ENCODE peak calls at places on chromosomes 16 and 17, in six cellular contexts. I is psoas muscle, Y is H9, Z is SJCRH30, T is heart right ventricle, O is pancreas. V is an unnamed sample.
A peak's percentile ranks its signal among the peaks of the same experiment; 100 is the strongest.

GRCh38 chr17:49703557-49704277 is 4.0 kb downstream of the SLC35B1 start:
- DNase-seq in T (no peak), I (no peak), O (no peak), Y (peak; percentile 54), Z (no peak), V (no peak)

GRCh38 chr17:42660692-42661345 is 1.7 kb downstream of the TUBG2 start:
- DNase-seq in Y (no peak), O (no peak), Z (no peak), I (no peak), T (no peak), V (peak; percentile 38)

GRCh38 chr17:75366432-75366831 is 39.0 kb downstream of the GRB2 start:
- DNase-seq in Z (no peak), I (no peak), O (peak; percentile 32), Y (no peak), T (no peak), V (no peak)

GRCh38 chr16:58654456-58655214 is 25.0 kb upstream of the CNOT1 start:
- DNase-seq in O (no peak), T (no peak), Z (no peak), Y (no peak), I (no peak), V (no peak)

GRCh38 chr17:8679136-8679535 is 48.6 kb upstream of the MYH10 start:
- DNase-seq in O (no peak), I (no peak), Z (no peak), Y (no peak), T (no peak), V (no peak)

GRCh38 chr17:8173056-8173870 is 2.9 kb downstream of the TMEM107 start:
- DNase-seq in Y (peak; percentile 94), O (peak; percentile 62), T (peak; percentile 88), I (peak; percentile 67), Z (peak; percentile 82), V (peak; percentile 87)

GRCh38 chr17:50575581-50576210 is 15.2 kb downstream of the CACNA1G start:
- DNase-seq in I (no peak), Z (no peak), O (no peak), T (no peak), Y (peak; percentile 68), V (no peak)

GRCh38 chr16:56985288-56985961 is 3.9 kb upstream of the NLRC5 start:
- DNase-seq in Y (no peak), T (peak; percentile 65), O (no peak), I (peak; percentile 76), Z (peak; percentile 44), V (peak; percentile 89)

GRCh38 chr17:19724501-19725420 is 8.4 kb upstream of the SLC47A2 start:
- DNase-seq in T (peak; percentile 34), O (peak; percentile 47), Z (no peak), Y (peak; percentile 28), I (peak; percentile 75), V (peak; percentile 89)

GRCh38 chr16:58176608-58177346 is 21.1 kb downstream of the CSNK2A2 start:
- DNase-seq in T (no peak), I (no peak), Y (no peak), O (no peak), Z (no peak), V (no peak)

GRCh38 chr16:81510016-81510415 is 65.4 kb downstream of the CMIP start:
- DNase-seq in O (no peak), T (no peak), Z (no peak), Y (no peak), I (no peak), V (no peak)

GRCh38 chr17:44935116-44935515 is 12.5 kb downstream of the KIF18B start:
- DNase-seq in T (no peak), I (no peak), O (no peak), Z (no peak), Y (peak; percentile 21), V (peak; percentile 44)

GRCh38 chr17:36544320-36545092 is at the start of gene GGNBP2:
- DNase-seq in Y (peak; percentile 96), O (peak; percentile 94), T (peak; percentile 96), Z (peak; percentile 95), I (peak; percentile 95), V (peak; percentile 96)

GRCh38 chr17:74712756-74713155 is at the start of gene CD300LF:
- DNase-seq in Z (no peak), I (peak; percentile 27), T (peak; percentile 11), O (no peak), Y (no peak), V (no peak)

GRCh38 chr17:6831662-6832263 is at the start of gene TEKT1:
- DNase-seq in T (peak; percentile 79), O (peak; percentile 84), Z (no peak), I (peak; percentile 62), Y (peak; percentile 98), V (peak; percentile 73)

GRCh38 chr17:81512984-81513668 is 527 bp upstream of the ACTG1 start:
- DNase-seq in T (peak; percentile 74), Y (peak; percentile 90), O (peak; percentile 77), Z (peak; percentile 91), I (peak; percentile 70), V (peak; percentile 88)

GRCh38 chr16:68636064-68636551 is 9.0 kb upstream of the CDH3 start:
- DNase-seq in Z (no peak), Y (no peak), O (no peak), T (no peak), I (no peak), V (no peak)

GRCh38 chr17:45221081-45221996 is at the start of gene FMNL1:
- DNase-seq in I (peak; percentile 53), Z (no peak), O (no peak), Y (no peak), T (peak; percentile 57), V (peak; percentile 76)

GRCh38 chr16:27982184-27982583 is 81.3 kb downstream of the GSG1L start:
- DNase-seq in I (no peak), Y (no peak), T (no peak), Z (peak; percentile 9), O (no peak), V (no peak)

DNA sequence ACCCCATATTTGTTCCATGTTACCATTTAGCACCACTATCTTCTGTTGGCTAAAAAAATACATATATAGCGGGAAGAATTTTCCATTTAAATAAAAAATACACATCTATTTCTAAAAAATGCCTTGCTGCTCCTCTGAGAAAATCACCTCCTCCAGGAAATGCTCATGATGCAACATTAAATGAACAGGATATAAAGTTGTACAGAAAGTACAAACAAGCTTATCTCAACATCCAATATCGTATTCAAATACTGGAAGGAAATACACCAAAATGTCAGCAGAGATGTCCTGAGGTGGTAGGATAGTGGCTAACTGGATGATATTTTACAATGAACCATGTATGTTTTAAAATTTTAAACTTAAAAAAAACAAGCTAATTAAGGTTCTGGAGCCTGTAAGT is 21.3 kb downstream of the GNA13 start:
- DNase-seq in Y (no peak), O (no peak), T (no peak), I (no peak), Z (no peak), V (no peak)
- H3K27ac ChIP-seq in Y (no peak overlapping the region), O (no peak overlapping the region), T (no peak overlapping the region), I (no peak overlapping the region), Z (no peak overlapping the region), V (no peak overlapping the region)

DNA sequence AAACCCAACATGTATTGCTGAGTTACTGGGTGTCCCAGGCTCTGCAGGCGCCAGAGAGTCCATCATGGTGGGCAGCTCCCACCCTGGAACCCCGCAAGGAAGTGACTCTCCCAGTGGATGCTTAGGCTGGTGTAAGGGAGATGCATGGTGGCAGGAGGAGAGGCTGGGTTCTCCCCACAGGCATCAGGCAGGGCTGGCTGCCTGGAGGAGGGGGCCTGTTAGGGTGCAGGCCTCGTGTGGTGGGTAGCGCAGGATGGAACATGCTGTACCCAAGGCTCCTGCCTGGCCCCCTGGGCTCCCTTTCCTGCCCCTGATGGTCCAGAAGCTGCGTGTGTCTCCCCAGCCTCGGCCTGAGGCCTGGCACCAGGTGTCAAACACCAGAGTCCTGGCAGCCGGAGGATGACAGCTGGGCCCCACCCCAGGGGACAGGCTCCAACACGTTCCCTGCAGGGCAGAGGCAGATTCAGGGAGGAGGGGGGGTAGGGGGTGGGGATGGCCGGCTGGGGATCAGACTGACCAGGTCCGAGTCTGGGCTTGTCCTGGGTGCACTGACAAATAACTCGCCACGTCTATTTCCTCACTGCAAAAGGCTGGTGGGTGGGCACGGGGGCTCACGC is 40.2 kb upstream of the CIBAR2 start:
- DNase-seq in O (no peak), T (no peak), Z (peak; percentile 90), I (peak; percentile 75), Y (no peak), V (no peak)
- H3K27ac ChIP-seq in O (no peak overlapping the region), T (peak overlapping the region; percentile 21), Z (peak overlapping the region; percentile 86), I (peak overlapping the region; percentile 97), Y (no peak overlapping the region), V (peak overlapping the region; percentile 71)

GRCh38 chr16:1998360-1998835 is 8.6 kb downstream of the SYNGR3 start:
- DNase-seq in Y (no peak), I (no peak), Z (no peak), T (no peak), O (no peak), V (no peak)
- H3K27ac ChIP-seq in Y (no peak overlapping the region), I (peak overlapping the region; percentile 63), Z (no peak overlapping the region), T (no peak overlapping the region), O (no peak overlapping the region), V (no peak overlapping the region)

DNA sequence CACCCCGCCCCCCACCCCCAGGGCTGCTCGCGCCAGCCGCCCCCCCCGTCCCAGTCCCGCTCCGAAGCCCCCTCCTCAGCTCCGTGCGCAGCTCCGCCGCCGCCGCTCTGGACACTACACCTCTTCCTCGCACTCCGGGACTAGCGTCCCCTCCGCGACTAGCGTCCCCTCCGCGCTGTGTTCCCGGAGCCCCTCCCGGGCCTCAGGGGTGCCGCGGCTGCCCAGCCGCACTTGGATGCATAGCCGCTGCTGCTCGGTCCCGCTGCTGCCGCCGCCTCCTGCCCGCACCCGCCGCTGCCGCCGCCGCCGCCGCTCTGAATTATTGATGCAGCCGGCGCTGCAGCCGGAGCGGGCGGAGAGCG is at the start of gene CBLN1:
- DNase-seq in I (no peak), T (no peak), O (no peak), Z (no peak), Y (no peak), V (no peak)
- H3K27ac ChIP-seq in I (no peak within 1 kb of the TSS), T (no peak within 1 kb of the TSS), O (no peak within 1 kb of the TSS), Z (no peak within 1 kb of the TSS), Y (no peak within 1 kb of the TSS), V (no peak within 1 kb of the TSS)

GRCh38 chr17:17108681-17109049 is 66.4 kb downstream of the MPRIP start:
- DNase-seq in I (no peak), Z (no peak), T (no peak), Y (no peak), O (peak; percentile 55), V (peak; percentile 41)
- H3K27ac ChIP-seq in I (peak overlapping the region; percentile 73), Z (no peak overlapping the region), T (no peak overlapping the region), Y (no peak overlapping the region), O (peak overlapping the region; percentile 16), V (peak overlapping the region; percentile 84)

GRCh38 chr16:2003827-2004641 is 5.6 kb downstream of the ZNF598 start:
- DNase-seq in O (peak; percentile 98), T (peak; percentile 89), I (peak; percentile 94), Y (peak; percentile 97), Z (peak; percentile 98), V (peak; percentile 77)

GRCh38 chr16:2006317-2006716 is 3.3 kb downstream of the ZNF598 start:
- DNase-seq in Y (no peak), O (peak; percentile 55), Z (no peak), I (no peak), T (no peak), V (no peak)

GRCh38 chr16:2003231-2003826 is 6.3 kb downstream of the ZNF598 start:
- DNase-seq in I (no peak), Y (no peak), T (no peak), O (peak; percentile 47), Z (no peak), V (no peak)

GRCh38 chr16:2005646-2006045 is 4.0 kb downstream of the ZNF598 start:
- DNase-seq in T (no peak), Y (peak; percentile 70), Z (no peak), O (peak; percentile 74), I (no peak), V (no peak)

GRCh38 chr16:2004795-2005517 is 4.7 kb downstream of the ZNF598 start:
- DNase-seq in Z (peak; percentile 47), Y (no peak), I (no peak), O (peak; percentile 67), T (no peak), V (no peak)
- H3K27ac ChIP-seq in Z (peak overlapping the region; percentile 62), Y (no peak overlapping the region), I (peak overlapping the region; percentile 81), O (no peak overlapping the region), T (no peak overlapping the region), V (no peak overlapping the region)

V was measured in tibial artery.